ENCODE peak calls at places on chromosomes 5 and 9, in six cellular contexts. S, J, H, K, V and Q are unnamed samples.

GRCh38 chr5:1549631-1550030 is 25.9 kb upstream of the LPCAT1 start:
- DNase-seq in V (no peak), H (no peak), S (no peak), K (no peak), J (no peak), Q (no peak)

GRCh38 chr5:105508519-105508918 is 1945.9 kb upstream of the NUDT12 start:
- DNase-seq in S (no peak), H (no peak), J (peak), V (no peak), K (no peak), Q (no peak)

GRCh38 chr9:119370816-119371215 is 1.6 kb upstream of the BRINP1 start:
- DNase-seq in J (peak), K (no peak), V (no peak), H (no peak), S (peak), Q (peak)

GRCh38 chr5:110056580-110057114 is 366.9 kb downstream of the MAN2A1 start:
- DNase-seq in H (no peak), J (no peak), S (no peak), K (no peak), V (no peak), Q (no peak)

GRCh38 chr5:69329905-69330489 is 2.6 kb downstream of the CCDC125 start:
- DNase-seq in S (no peak), H (no peak), J (peak), K (no peak), V (no peak), Q (no peak)

GRCh38 chr9:98251554-98251953 is 3.9 kb downstream of the TBC1D2 start:
- DNase-seq in H (no peak), V (no peak), S (no peak), J (peak), K (no peak), Q (peak)

GRCh38 chr5:124372457-124372856 is 374.0 kb downstream of the ZNF608 start:
- DNase-seq in V (no peak), K (no peak), J (no peak), S (no peak), H (no peak), Q (no peak)

GRCh38 chr9:98523231-98523901 is 185.4 kb downstream of the GABBR2 start:
- DNase-seq in J (peak), V (no peak), H (no peak), S (no peak), K (no peak), Q (peak)

GRCh38 chr5:36168737-36169136 is 16.8 kb downstream of the SKP2 start:
- DNase-seq in V (no peak), K (no peak), H (no peak), J (peak), S (no peak), Q (no peak)

GRCh38 chr5:113061851-113062631 is 85.4 kb downstream of the DCP2 start:
- DNase-seq in J (peak), S (no peak), V (no peak), H (peak), K (no peak), Q (peak)

GRCh38 chr5:71873202-71873601 is 154.1 kb downstream of the CARTPT start:
- DNase-seq in K (peak), J (peak), H (no peak), S (no peak), V (no peak), Q (peak)

GRCh38 chr5:89425062-89425461 is 542.1 kb upstream of the MEF2C start:
- DNase-seq in J (no peak), K (no peak), V (no peak), S (no peak), H (peak), Q (no peak)

GRCh38 chr9:111961011-111961410 is 64.4 kb downstream of the UGCG start:
- DNase-seq in S (no peak), V (no peak), K (peak), H (no peak), J (peak), Q (peak)

GRCh38 chr5:65108786-65109743 is 340.3 kb downstream of the CWC27 start:
- DNase-seq in J (peak), K (no peak), H (no peak), V (no peak), S (no peak), Q (peak)

GRCh38 chr5:29777373-29777772 is 1416.1 kb upstream of the CDH6 start:
- DNase-seq in J (no peak), S (no peak), H (no peak), V (no peak), K (no peak), Q (no peak)

GRCh38 chr5:111697881-111698757 is 58.9 kb downstream of the NREP start:
- DNase-seq in J (peak), V (peak), H (no peak), K (no peak), S (no peak), Q (no peak)

GRCh38 chr5:34703767-34704324 is 47.7 kb downstream of the RAI14 start:
- DNase-seq in K (no peak), H (no peak), S (no peak), J (no peak), V (no peak), Q (no peak)

GRCh38 chr5:111537153-111538024 is 25.1 kb upstream of the STARD4 start:
- DNase-seq in K (no peak), J (no peak), V (no peak), S (no peak), H (no peak), Q (no peak)

GRCh38 chr5:55908804-55909203 is 57.6 kb downstream of the IL31RA start:
- DNase-seq in H (no peak), K (no peak), S (no peak), J (no peak), V (no peak), Q (no peak)

GRCh38 chr9:12289711-12290110 is 403.5 kb upstream of the TYRP1 start:
- DNase-seq in J (no peak), K (no peak), S (no peak), V (no peak), H (no peak), Q (no peak)

GRCh38 chr5:34673463-34674125 is 17.5 kb downstream of the RAI14 start:
- DNase-seq in V (no peak), H (no peak), S (no peak), K (no peak), J (peak), Q (no peak)

GRCh38 chr9:116264361-116264760 is 110.8 kb downstream of the PAPPA start:
- DNase-seq in H (no peak), K (no peak), V (no peak), S (no peak), J (no peak), Q (no peak)

GRCh38 chr5:102901821-102902448 is 146.8 kb downstream of the PAM start:
- DNase-seq in J (peak), H (no peak), K (no peak), S (no peak), V (no peak), Q (peak)

GRCh38 chr5:13591621-13592020 is 352.9 kb downstream of the DNAH5 start:
- DNase-seq in K (no peak), H (no peak), J (peak), S (no peak), V (no peak), Q (peak)

GRCh38 chr9:117546894-117547293 is 132.0 kb upstream of the ASTN2 start:
- DNase-seq in J (peak), H (peak), V (no peak), S (no peak), K (peak), Q (peak)

GRCh38 chr5:148539851-148540250 is 114.5 kb downstream of the HTR4 start:
- DNase-seq in H (no peak), V (no peak), J (no peak), S (no peak), K (no peak), Q (no peak)